ENCODE peak calls at places on chromosomes 11 and 22, in five cellular contexts. T is foreskin fibroblast, D is DMS 273 treated with DMSO at 0.1 percent for 48 hours, Q is NCI-H1436, L is IMR-90. F is an unnamed sample.

GRCh38 chr11:1047576-1048156 is 11.1 kb upstream of the MUC6 start:
- DNase-seq in Q (no peak), T (no peak), D (no peak), L (no peak), F (no peak)

GRCh38 chr11:44427432-44427831 is 117.5 kb upstream of the ALX4 start:
- DNase-seq in T (no peak), D (no peak), L (no peak), Q (no peak), F (no peak)

GRCh38 chr11:57792060-57792541 is 30.5 kb downstream of the CTNND1 start:
- DNase-seq in Q (no peak), L (peak; percentile 53), T (no peak), D (no peak), F (no peak)

GRCh38 chr11:77082838-77083552 is 16.2 kb downstream of the CAPN5 start:
- DNase-seq in Q (no peak), D (no peak), T (no peak), L (peak; percentile 38), F (no peak)

GRCh38 chr11:109547356-109548027 is 125.5 kb downstream of the C11orf87 start:
- DNase-seq in L (peak; percentile 56), D (no peak), Q (no peak), T (peak; percentile 33), F (peak; percentile 90)

GRCh38 chr22:42857845-42858481 is 890 bp upstream of the ARFGAP3 start:
- DNase-seq in Q (no peak), T (no peak), D (peak; percentile 19), L (no peak), F (no peak)

GRCh38 chr11:18312663-18313420 is 9.1 kb downstream of the HPS5 start:
- DNase-seq in T (peak; percentile 53), Q (no peak), L (peak; percentile 44), D (no peak), F (peak; percentile 38)

GRCh38 chr22:26054846-26055245 is 114.4 kb upstream of the SEZ6L start:
- DNase-seq in Q (no peak), T (no peak), L (no peak), D (no peak), F (no peak)

GRCh38 chr11:11296434-11296833 is 56.6 kb downstream of the CSNK2A3 start:
- DNase-seq in L (no peak), T (no peak), Q (no peak), D (no peak), F (no peak)

GRCh38 chr11:128790200-128790599 is 76.9 kb downstream of the KCNJ1 start:
- DNase-seq in D (no peak), T (peak; percentile 17), L (peak; percentile 70), Q (peak; percentile 70), F (no peak)

GRCh38 chr11:73655686-73656085 is 9.3 kb downstream of the PLEKHB1 start:
- DNase-seq in Q (no peak), L (no peak), T (no peak), D (no peak), F (no peak)

GRCh38 chr11:117554601-117555333 is 227.1 kb downstream of the CEP164 start:
- DNase-seq in D (no peak), Q (no peak), L (no peak), T (no peak), F (no peak)

GRCh38 chr11:121163658-121164308 is 62.7 kb downstream of the TECTA start:
- DNase-seq in D (no peak), Q (no peak), T (no peak), L (no peak), F (no peak)

GRCh38 chr11:75577198-75577597 is 15.1 kb downstream of the SERPINH1 start:
- DNase-seq in L (peak; percentile 38), T (no peak), Q (no peak), D (no peak), F (no peak)

GRCh38 chr11:66119348-66120133 is 49.5 kb downstream of the PACS1 start:
- DNase-seq in Q (no peak), L (peak; percentile 94), D (no peak), T (peak; percentile 71), F (peak; percentile 79)

GRCh38 chr22:44179989-44180705 is 578 bp upstream of the PARVG start:
- DNase-seq in D (no peak), L (no peak), Q (no peak), T (no peak), F (no peak)

GRCh38 chr11:125214466-125215204 is 50.1 kb downstream of the PKNOX2 start:
- DNase-seq in L (no peak), T (no peak), D (no peak), Q (no peak), F (no peak)

GRCh38 chr11:12440565-12440964 is 63.2 kb downstream of the PARVA start:
- DNase-seq in Q (no peak), D (no peak), T (no peak), L (no peak), F (no peak)

GRCh38 chr11:28619870-28620540 is 511.8 kb downstream of the METTL15 start:
- DNase-seq in Q (no peak), D (no peak), T (no peak), L (peak; percentile 83), F (peak; percentile 63)

GRCh38 chr11:112057170-112057569 is 16.6 kb downstream of the PIH1D2 start:
- DNase-seq in T (no peak), D (no peak), Q (no peak), L (no peak), F (no peak)

GRCh38 chr22:37662039-37662438 is 3.5 kb downstream of the PDXP start:
- DNase-seq in T (no peak), L (no peak), Q (no peak), D (no peak), F (no peak)

GRCh38 chr11:88122956-88123355 is 52.3 kb downstream of the RAB38 start:
- DNase-seq in D (no peak), L (no peak), Q (no peak), T (no peak), F (no peak)

GRCh38 chr11:64839335-64839734 is 5.1 kb downstream of the CDC42BPG start:
- DNase-seq in T (no peak), L (no peak), Q (no peak), D (no peak), F (no peak)

GRCh38 chr11:22130462-22131053 is 62.3 kb upstream of the ANO5 start:
- DNase-seq in T (no peak), Q (no peak), L (no peak), D (no peak), F (no peak)

GRCh38 chr11:2951235-2952110 is 22.3 kb upstream of the PHLDA2 start:
- DNase-seq in D (no peak), L (peak; percentile 69), Q (no peak), T (no peak), F (peak; percentile 67)

GRCh38 chr11:46295312-46295995 is 18.0 kb downstream of the CREB3L1 start:
- DNase-seq in L (peak; percentile 72), Q (peak; percentile 74), T (peak; percentile 80), D (no peak), F (peak; percentile 87)

GRCh38 chr11:67572747-67573419 is 10.7 kb upstream of the GSTP1 start:
- DNase-seq in D (no peak), L (peak; percentile 48), T (peak; percentile 36), Q (peak; percentile 53), F (peak; percentile 26)

F was measured in HCEC 1CT.